ENCODE peak calls at places on chromosomes 16 and 17, in five cellular contexts. D, T, X, I and O are unnamed samples.

GRCh38 chr17:76370261-76370993 is 14.0 kb upstream of the SPHK1 start:
- DNase-seq in T (no peak), X (no peak), I (no peak), D (no peak), O (no peak)

GRCh38 chr17:80474231-80474932 is 2.0 kb downstream of the NPTX1 start:
- DNase-seq in D (no peak), X (no peak), T (no peak), I (peak), O (no peak)

GRCh38 chr17:9968881-9969280 is 63.8 kb upstream of the RCVRN start:
- DNase-seq in I (no peak), X (no peak), T (no peak), D (no peak), O (no peak)

GRCh38 chr16:24018485-24018884 is 182.7 kb downstream of the PRKCB start:
- DNase-seq in T (no peak), I (no peak), D (no peak), X (no peak), O (no peak)

GRCh38 chr17:75684924-75685323 is 17.8 kb downstream of the SAP30BP start:
- DNase-seq in T (no peak), D (peak), I (no peak), X (no peak), O (no peak)

GRCh38 chr17:80827646-80828643 is 163.7 kb upstream of the CHMP6 start:
- DNase-seq in I (no peak), T (no peak), D (no peak), X (no peak), O (no peak)

GRCh38 chr17:35242158-35242804 is 591 bp upstream of the SLFN5 start:
- DNase-seq in T (peak), X (peak), I (peak), D (peak), O (peak)

GRCh38 chr17:35345926-35346771 is 27.3 kb downstream of the SLFN11 start:
- DNase-seq in D (peak), X (no peak), T (no peak), I (peak), O (peak)

GRCh38 chr16:49672753-49673152 is 183.2 kb downstream of the ZNF423 start:
- DNase-seq in I (no peak), X (no peak), D (no peak), T (no peak), O (no peak)

GRCh38 chr17:39752241-39752831 is 14.6 kb downstream of the GRB7 start:
- DNase-seq in T (no peak), I (no peak), X (no peak), D (no peak), O (no peak)

GRCh38 chr17:29579866-29580771 is 9.3 kb downstream of the GIT1 start:
- DNase-seq in I (peak), D (peak), X (peak), T (peak), O (peak)

GRCh38 chr17:63140255-63140654 is 174.2 kb downstream of the TANC2 start:
- DNase-seq in I (peak), X (no peak), D (no peak), T (peak), O (peak)

GRCh38 chr17:57553991-57554825 is 190.9 kb downstream of the CCDC182 start:
- DNase-seq in I (no peak), T (no peak), D (no peak), X (no peak), O (no peak)

GRCh38 chr17:76368545-76368944 is 14.8 kb upstream of the PRPSAP1 start:
- DNase-seq in D (no peak), X (no peak), T (no peak), I (no peak), O (no peak)

GRCh38 chr17:36641877-36642845 is 40.8 kb downstream of the MRM1 start:
- DNase-seq in X (no peak), T (no peak), I (no peak), D (peak), O (no peak)

GRCh38 chr16:59881366-59881765 is 1147.2 kb upstream of the GOT2 start:
- DNase-seq in X (no peak), I (no peak), D (no peak), T (no peak), O (no peak)

GRCh38 chr16:49280022-49280741 is 1.5 kb downstream of the CBLN1 start:
- DNase-seq in X (no peak), I (no peak), D (no peak), T (peak), O (no peak)

GRCh38 chr16:67112591-67113399 is 3.1 kb downstream of the PHAF1 start:
- DNase-seq in I (no peak), X (no peak), T (no peak), D (peak), O (no peak)

GRCh38 chr16:11501583-11502138 is 85.1 kb downstream of the LITAF start:
- DNase-seq in I (no peak), T (no peak), D (no peak), X (no peak), O (no peak)

GRCh38 chr17:17090642-17091103 is 48.4 kb downstream of the MPRIP start:
- DNase-seq in D (peak), X (no peak), T (no peak), I (no peak), O (no peak)

GRCh38 chr17:43771463-43771862 is 7.3 kb downstream of the DUSP3 start:
- DNase-seq in X (no peak), D (no peak), T (no peak), I (no peak), O (no peak)

GRCh38 chr16:85514601-85515318 is 98.4 kb upstream of the GSE1 start:
- DNase-seq in X (no peak), I (peak), T (no peak), D (peak), O (no peak)

GRCh38 chr17:32870969-32871368 is 6.0 kb downstream of the MYO1D start:
- DNase-seq in T (no peak), I (no peak), X (no peak), D (no peak), O (no peak)

GRCh38 chr16:86556576-86556975 is 1.5 kb upstream of the MTHFSD start:
- DNase-seq in X (no peak), I (no peak), D (no peak), T (no peak), O (no peak)

GRCh38 chr16:35506898-35507194 is 2047.4 kb downstream of the TP53TG3F start:
- DNase-seq in X (no peak), D (no peak), T (no peak), I (no peak), O (no peak)

GRCh38 chr17:32822996-32823395 is 53.9 kb downstream of the MYO1D start:
- DNase-seq in I (peak), D (no peak), T (peak), X (no peak), O (no peak)

GRCh38 chr17:46056800-46057304 is 57.8 kb downstream of the STH start:
- DNase-seq in X (no peak), D (no peak), T (no peak), I (no peak), O (no peak)

GRCh38 chr16:3810198-3810664 is 70.3 kb downstream of the CREBBP start:
- DNase-seq in T (no peak), I (no peak), X (no peak), D (no peak), O (no peak)